ENCODE peak calls at places on chromosomes 16 and 17, in five cellular contexts. C is H1, L is choroid plexus epithelial cell, P is astrocyte of the spinal cord, Y is Caco-2. F is an unnamed sample.

GRCh38 chr16:4868046-4868445 is 20.8 kb downstream of the UBN1 start:
- DNase-seq in C (no peak), L (no peak), P (no peak), Y (no peak), F (no peak)

GRCh38 chr17:67359960-67360817 is 6.2 kb downstream of the PSMD12 start:
- DNase-seq in C (no peak), L (peak; percentile 61), P (peak; percentile 35), Y (peak; percentile 46), F (peak; percentile 17)

GRCh38 chr17:48997103-48997826 is at the start of gene IGF2BP1:
- DNase-seq in C (peak; percentile 82), L (peak; percentile 74), P (peak; percentile 84), Y (peak; percentile 93), F (peak; percentile 48)

GRCh38 chr17:9080296-9080914 is 59.1 kb downstream of the NTN1 start:
- DNase-seq in C (no peak), L (no peak), P (no peak), Y (no peak), F (no peak)

GRCh38 chr16:14640538-14640937 is 7.8 kb downstream of the BFAR start:
- DNase-seq in C (no peak), L (no peak), P (no peak), Y (no peak), F (no peak)

GRCh38 chr17:14737984-14738651 is 437.2 kb downstream of the HS3ST3B1 start:
- DNase-seq in C (no peak), L (peak; percentile 99), P (peak; percentile 92), Y (peak; percentile 20), F (peak; percentile 87)

GRCh38 chr17:74493381-74493833 is 27.0 kb downstream of the CD300A start:
- DNase-seq in C (peak; percentile 89), L (peak; percentile 77), P (peak; percentile 32), Y (peak; percentile 84), F (peak; percentile 80)

GRCh38 chr17:80591788-80592187 is 47.1 kb downstream of the RPTOR start:
- DNase-seq in C (no peak), L (no peak), P (no peak), Y (no peak), F (no peak)

GRCh38 chr17:36183001-36183810 is 6.8 kb upstream of the TBC1D3B start:
- DNase-seq in C (peak; percentile 89), L (peak; percentile 76), P (peak; percentile 85), Y (peak; percentile 77), F (peak; percentile 16)

GRCh38 chr16:73056911-73057310 is 9.0 kb upstream of the ZFHX3 start:
- DNase-seq in C (no peak), L (no peak), P (no peak), Y (no peak), F (no peak)

GRCh38 chr16:83967838-83968482 is at the start of gene NECAB2:
- DNase-seq in C (peak; percentile 74), L (peak; percentile 39), P (no peak), Y (peak; percentile 81), F (peak; percentile 72)

GRCh38 chr16:51039638-51040331 is 111.3 kb downstream of the SALL1 start:
- DNase-seq in C (no peak), L (no peak), P (no peak), Y (no peak), F (no peak)

GRCh38 chr17:81254955-81255717 is 16.0 kb downstream of the NDUFAF8 start:
- DNase-seq in C (peak; percentile 68), L (peak; percentile 79), P (peak; percentile 79), Y (peak; percentile 72), F (peak; percentile 54)

GRCh38 chr16:12360240-12360639 is 383.7 kb downstream of the SNX29 start:
- DNase-seq in C (no peak), L (no peak), P (no peak), Y (no peak), F (no peak)

GRCh38 chr16:64629622-64630021 is 492.2 kb downstream of the CDH11 start:
- DNase-seq in C (no peak), L (peak; percentile 8), P (peak; percentile 32), Y (no peak), F (no peak)

GRCh38 chr17:12857592-12857991 is 68.3 kb downstream of the ARHGAP44 start:
- DNase-seq in C (no peak), L (no peak), P (no peak), Y (no peak), F (no peak)

GRCh38 chr17:79019631-79020584 is 4.1 kb upstream of the C1QTNF1 start:
- DNase-seq in C (no peak), L (peak; percentile 92), P (peak; percentile 77), Y (peak; percentile 78), F (peak; percentile 65)

GRCh38 chr16:12617401-12617819 is 186.3 kb downstream of the CPPED1 start:
- DNase-seq in C (no peak), L (no peak), P (no peak), Y (no peak), F (no peak)

GRCh38 chr16:8257561-8257960 is 332.8 kb downstream of the TMEM114 start:
- DNase-seq in C (no peak), L (no peak), P (no peak), Y (no peak), F (no peak)

GRCh38 chr16:76309639-76310335 is 32.6 kb downstream of the CNTNAP4 start:
- DNase-seq in C (no peak), L (no peak), P (no peak), Y (no peak), F (no peak)

GRCh38 chr17:62321451-62321850 is 58.9 kb upstream of the EFCAB3 start:
- DNase-seq in C (no peak), L (peak; percentile 92), P (peak; percentile 47), Y (no peak), F (no peak)

GRCh38 chr17:16465861-16466338 is 26.1 kb downstream of the LRRC75A start:
- DNase-seq in C (no peak), L (no peak), P (no peak), Y (peak; percentile 45), F (no peak)

GRCh38 chr17:57455063-57455914 is 199.0 kb downstream of the MSI2 start:
- DNase-seq in C (no peak), L (peak; percentile 87), P (peak; percentile 97), Y (no peak), F (no peak)

GRCh38 chr16:56331915-56332314 is 93.4 kb downstream of the AMFR start:
- DNase-seq in C (no peak), L (no peak), P (no peak), Y (no peak), F (no peak)

GRCh38 chr16:56334761-56335160 is 90.6 kb downstream of the AMFR start:
- DNase-seq in C (no peak), L (no peak), P (no peak), Y (no peak), F (no peak)

GRCh38 chr16:56330476-56330875 is 94.9 kb downstream of the AMFR start:
- DNase-seq in C (no peak), L (no peak), P (no peak), Y (no peak), F (no peak)

GRCh38 chr16:56331399-56331798 is 93.9 kb downstream of the AMFR start:
- DNase-seq in C (no peak), L (no peak), P (no peak), Y (no peak), F (no peak)

DNA sequence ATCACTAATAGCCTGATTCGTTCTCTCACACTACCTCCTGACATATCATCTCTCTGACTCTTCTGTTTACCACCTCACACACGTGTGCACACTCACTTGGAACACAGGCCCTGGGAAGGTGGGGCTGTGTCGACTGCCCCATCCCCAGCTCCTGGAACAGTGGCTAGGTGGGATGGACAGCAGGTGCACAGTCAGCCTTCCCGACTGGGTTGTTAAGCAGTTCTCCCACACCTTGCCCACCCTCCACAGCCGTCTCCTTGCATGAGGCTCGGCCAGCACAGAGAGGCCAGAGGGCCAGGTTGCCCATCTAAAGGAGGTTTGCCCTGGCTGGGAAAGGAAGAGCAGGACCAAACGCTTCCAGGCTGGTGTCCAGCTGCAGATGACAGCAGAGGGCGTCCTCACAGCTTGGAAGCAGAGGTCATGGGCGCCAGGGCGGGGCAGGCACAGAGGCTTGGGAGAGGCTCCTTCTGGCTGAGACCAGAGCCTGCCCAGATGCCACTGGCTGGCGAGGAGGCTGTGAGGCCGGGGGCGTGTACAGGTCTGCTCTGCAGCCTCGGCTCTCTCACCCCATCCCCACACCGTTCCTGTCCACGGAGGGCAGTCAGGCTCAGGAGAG is 92.8 kb downstream of the AMFR start:
- DNase-seq in C (peak; percentile 66), L (peak; percentile 55), P (peak; percentile 31), Y (peak; percentile 90), F (peak; percentile 81)
- TF ChIP-seq CTCF in C (peak; percentile 64), L (peak; percentile 52), P (peak; percentile 36), Y (peak; percentile 54), F (peak; percentile 56)

GRCh38 chr17:76681222-76682137 is 29.3 kb downstream of the MXRA7 start:
- DNase-seq in C (peak; percentile 90), L (peak; percentile 85), P (peak; percentile 68), Y (peak; percentile 80), F (peak; percentile 85)
- TF ChIP-seq CTCF in C (peak; percentile 92), L (peak; percentile 94), P (peak; percentile 90), Y (peak; percentile 91), F (peak; percentile 68)

GRCh38 chr17:76270770-76271668 is 5.9 kb downstream of the UBALD2 start:
- DNase-seq in C (no peak), L (no peak), P (no peak), Y (no peak), F (no peak)
- TF ChIP-seq CTCF in C (no peak), L (no peak), P (no peak), Y (no peak), F (no peak)

GRCh38 chr16:55035037-55035436 is 104.4 kb downstream of the IRX5 start:
- DNase-seq in C (peak; percentile 92), L (no peak), P (no peak), Y (peak; percentile 75), F (peak; percentile 34)
- TF ChIP-seq CTCF in C (peak; percentile 73), L (peak; percentile 17), P (peak; percentile 39), Y (peak; percentile 72), F (peak; percentile 11)

DNA sequence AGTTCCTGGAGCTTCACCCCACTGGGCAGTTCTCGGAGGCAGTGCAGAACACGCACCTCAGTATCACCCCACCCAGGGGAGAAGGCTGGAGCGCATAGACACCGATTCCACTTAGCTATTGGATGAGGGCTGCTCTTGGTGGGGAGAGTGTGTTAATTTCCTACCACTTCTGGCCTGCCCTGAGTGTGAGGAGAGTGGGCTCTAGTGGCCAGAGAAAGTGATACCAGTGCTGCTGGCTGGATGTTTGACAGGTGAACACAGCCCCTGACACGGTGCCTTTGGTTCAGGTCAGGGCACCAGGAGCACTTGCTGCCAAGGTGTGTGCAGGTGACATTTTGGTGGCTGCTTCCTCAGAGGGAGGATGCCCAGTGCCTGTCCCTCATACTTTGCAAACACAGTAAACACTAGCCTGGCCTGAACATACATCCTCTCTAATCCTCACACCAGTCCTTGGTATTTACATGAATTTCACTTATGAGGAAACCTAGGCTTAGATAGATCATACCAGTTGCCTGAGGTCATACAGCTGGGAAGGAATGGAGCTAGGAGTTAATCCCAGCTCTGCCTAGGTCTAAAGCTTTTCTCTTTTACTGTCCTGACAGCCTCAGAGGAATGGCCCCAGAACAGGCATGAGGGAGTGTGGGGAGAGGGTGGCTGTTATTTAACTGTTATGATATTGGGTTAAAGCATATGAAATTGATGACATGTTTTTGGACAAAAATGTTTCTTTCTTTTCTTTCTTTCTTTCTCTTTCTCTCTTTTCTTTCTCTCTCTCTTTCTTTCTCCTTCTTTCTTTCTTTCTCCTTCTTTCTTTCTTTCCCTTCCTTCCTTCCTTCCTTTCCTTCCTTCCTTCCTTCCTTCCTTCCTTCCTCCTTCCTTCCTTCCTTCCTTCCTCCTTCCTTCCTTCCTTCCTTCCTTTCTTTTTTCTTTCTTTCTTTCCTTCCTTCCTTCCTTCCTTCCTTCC is 21.0 kb upstream of the ITGAX start:
- DNase-seq in C (no peak), L (peak; percentile 30), P (no peak), Y (peak; percentile 52), F (peak; percentile 64)
- TF ChIP-seq CTCF in C (peak; percentile 74), L (peak; percentile 42), P (no peak), Y (no peak), F (peak; percentile 40)